ENCODE peak calls at places on chromosomes 7 and 10, in eight cellular contexts. G is Peyer's patch; B is sigmoid colon; H is CD8-positive, alpha-beta memory T cell; T is psoas muscle; F is mucosa of descending colon; A is upper lobe of right lung; Z is K562. O is an unnamed sample. For H3K4me1, the result is how much of the 10 kb centered on the place peaks cover.

GRCh38 chr10:81876253-81876731 is 1.3 kb downstream of the NRG3 start:
- DNase-seq in G (no peak), B (no peak), H (no peak), T (no peak), F (no peak), A (peak), Z (no peak), O (no peak)

GRCh38 chr10:97032624-97033023 is 153.1 kb downstream of the SLIT1 start:
- DNase-seq in G (no peak), B (peak), H (no peak), T (no peak), F (no peak), A (no peak), Z (no peak), O (no peak)

GRCh38 chr7:77469927-77470326 is 53.8 kb upstream of the GSAP start:
- DNase-seq in G (no peak), B (no peak), H (no peak), T (no peak), F (no peak), A (no peak), Z (no peak), O (no peak)

GRCh38 chr10:31347705-31348104 is 28.7 kb downstream of the ZEB1 start:
- DNase-seq in G (no peak), B (no peak), H (no peak), T (no peak), F (no peak), A (no peak), Z (no peak), O (no peak)

GRCh38 chr10:44961231-44961571 is 1.6 kb downstream of the RASSF4 start:
- DNase-seq in G (no peak), B (no peak), H (no peak), T (no peak), F (no peak), A (no peak), Z (no peak), O (no peak)

GRCh38 chr10:6171891-6172354 is 30.8 kb upstream of the PFKFB3 start:
- DNase-seq in G (no peak), B (peak), H (no peak), T (peak), F (peak), A (no peak), Z (no peak), O (peak)

GRCh38 chr10:78211476-78212110 is 177.9 kb downstream of the RPS24 start:
- DNase-seq in G (no peak), B (no peak), H (no peak), T (no peak), F (peak), A (no peak), Z (peak), O (peak)

GRCh38 chr7:43569424-43569823 is 13.5 kb upstream of the STK17A start:
- DNase-seq in G (no peak), B (no peak), H (no peak), T (no peak), F (no peak), A (no peak), Z (peak), O (no peak)

GRCh38 chr7:24039991-24040390 is 244.0 kb upstream of the NPY start:
- DNase-seq in G (no peak), B (no peak), H (no peak), T (no peak), F (no peak), A (no peak), Z (no peak), O (no peak)

GRCh38 chr10:42973411-42973810 is 103.5 kb upstream of the RET start:
- DNase-seq in G (no peak), B (peak), H (no peak), T (no peak), F (no peak), A (no peak), Z (no peak), O (no peak)

GRCh38 chr7:99386584-99387238 is 12.2 kb downstream of the ARPC1B start:
- DNase-seq in G (no peak), B (no peak), H (peak), T (no peak), F (peak), A (no peak), Z (peak), O (no peak)

GRCh38 chr10:48798486-48799254 is 114.0 kb downstream of the WDFY4 start:
- DNase-seq in G (no peak), B (no peak), H (no peak), T (no peak), F (peak), A (no peak), Z (no peak), O (no peak)

GRCh38 chr10:125106586-125106985 is 53.8 kb downstream of the CTBP2 start:
- DNase-seq in G (peak), B (no peak), H (no peak), T (no peak), F (no peak), A (peak), Z (no peak), O (no peak)

GRCh38 chr10:112754001-112754411 is 196.0 kb upstream of the TCF7L2 start:
- DNase-seq in G (no peak), B (no peak), H (no peak), T (no peak), F (no peak), A (no peak), Z (no peak), O (no peak)

GRCh38 chr10:90960355-90960814 is 39.5 kb upstream of the ANKRD1 start:
- DNase-seq in G (no peak), B (no peak), H (no peak), T (peak), F (no peak), A (no peak), Z (no peak), O (no peak)

GRCh38 chr10:125006921-125007391 is 65.0 kb downstream of the ZRANB1 start:
- DNase-seq in G (no peak), B (peak), H (no peak), T (peak), F (no peak), A (peak), Z (no peak), O (no peak)

GRCh38 chr10:5788969-5789368 is 24.3 kb downstream of the GDI2 start:
- DNase-seq in G (no peak), B (no peak), H (no peak), T (no peak), F (no peak), A (no peak), Z (no peak), O (no peak)

GRCh38 chr7:156022483-156023459 is 210.5 kb upstream of the SHH start:
- DNase-seq in G (no peak), B (no peak), H (no peak), T (no peak), F (no peak), A (no peak), Z (no peak), O (no peak)

GRCh38 chr7:156027821-156028220 is 215.6 kb upstream of the SHH start:
- DNase-seq in G (no peak), B (no peak), H (no peak), T (no peak), F (no peak), A (no peak), Z (no peak), O (no peak)

GRCh38 chr7:156028521-156028920 is 216.3 kb upstream of the SHH start:
- DNase-seq in G (no peak), B (no peak), H (no peak), T (no peak), F (no peak), A (no peak), Z (no peak), O (no peak)

GRCh38 chr7:156026076-156027002 is 214.1 kb upstream of the SHH start:
- DNase-seq in G (no peak), B (no peak), H (no peak), T (no peak), F (no peak), A (no peak), Z (no peak), O (no peak)

DNA sequence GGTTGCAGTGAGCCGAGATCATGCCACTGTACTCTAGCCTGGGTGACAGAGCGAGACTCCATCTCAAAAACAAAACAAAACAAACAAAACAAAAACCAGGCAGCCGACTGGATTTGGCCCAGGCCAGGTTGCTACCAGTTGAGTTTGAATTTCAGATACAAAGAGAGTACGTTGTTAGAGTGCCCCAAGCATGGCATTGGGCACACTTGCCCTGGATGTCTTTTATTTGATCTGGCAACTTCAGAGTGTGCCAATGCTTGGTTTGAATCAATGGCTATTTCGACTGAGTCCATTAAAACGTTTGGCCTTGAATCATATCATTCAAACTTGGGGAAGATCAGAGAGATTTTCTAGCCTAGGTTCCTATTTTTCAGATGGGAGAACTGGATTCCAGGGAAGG is 213.4 kb upstream of the SHH start:
- DNase-seq in G (no peak), B (no peak), H (no peak), T (no peak), F (no peak), A (no peak), Z (no peak), O (no peak)
- H3K4me1 ChIP-seq in G (under half), B (under half), H (under half), T (under half), F (under half), A (under half), Z (under half), O (under half)

GRCh38 chr10:61961278-61961677 is 59.8 kb downstream of the ARID5B start:
- DNase-seq in G (no peak), B (no peak), H (peak), T (no peak), F (no peak), A (no peak), Z (no peak), O (no peak)
- H3K4me1 ChIP-seq in G (under half), B (under half), H (under half), T (under half), F (under half), A (under half), Z (under half), O (under half)

GRCh38 chr7:37369904-37370303 is 78.8 kb downstream of the ELMO1 start:
- DNase-seq in G (peak), B (no peak), H (no peak), T (no peak), F (peak), A (no peak), Z (no peak), O (no peak)

GRCh38 chr7:37371755-37372154 is 76.9 kb downstream of the ELMO1 start:
- DNase-seq in G (no peak), B (no peak), H (no peak), T (no peak), F (no peak), A (no peak), Z (no peak), O (no peak)

GRCh38 chr7:37376386-37376785 is 72.3 kb downstream of the ELMO1 start:
- DNase-seq in G (no peak), B (no peak), H (no peak), T (no peak), F (no peak), A (no peak), Z (no peak), O (no peak)

GRCh38 chr7:37368540-37368939 is 80.1 kb downstream of the ELMO1 start:
- DNase-seq in G (no peak), B (no peak), H (no peak), T (no peak), F (peak), A (no peak), Z (no peak), O (no peak)

DNA sequence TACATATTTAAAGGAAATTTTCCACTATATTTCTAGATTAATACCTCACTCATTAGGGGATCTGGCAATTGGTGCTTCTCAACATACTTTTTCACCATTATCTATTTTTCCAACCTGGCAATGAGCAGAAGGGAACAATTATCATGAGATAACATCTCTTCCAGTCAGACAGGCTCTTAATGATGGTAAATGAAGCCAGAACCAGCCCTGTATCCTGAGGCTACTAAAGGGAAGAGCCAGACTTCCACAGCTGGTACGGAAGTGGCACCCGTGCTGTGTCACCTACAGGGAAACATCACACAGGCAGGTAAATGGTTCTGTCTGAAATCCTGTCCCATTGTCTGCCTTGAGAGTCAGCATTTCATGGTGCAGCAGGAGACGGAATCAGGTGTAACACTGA is 75.9 kb downstream of the ELMO1 start:
- DNase-seq in G (no peak), B (no peak), H (no peak), T (no peak), F (no peak), A (no peak), Z (no peak), O (no peak)
- H3K4me1 ChIP-seq in G (under half), B (under half), H (under half), T (under half), F (under half), A (under half), Z (under half), O (under half)

DNA sequence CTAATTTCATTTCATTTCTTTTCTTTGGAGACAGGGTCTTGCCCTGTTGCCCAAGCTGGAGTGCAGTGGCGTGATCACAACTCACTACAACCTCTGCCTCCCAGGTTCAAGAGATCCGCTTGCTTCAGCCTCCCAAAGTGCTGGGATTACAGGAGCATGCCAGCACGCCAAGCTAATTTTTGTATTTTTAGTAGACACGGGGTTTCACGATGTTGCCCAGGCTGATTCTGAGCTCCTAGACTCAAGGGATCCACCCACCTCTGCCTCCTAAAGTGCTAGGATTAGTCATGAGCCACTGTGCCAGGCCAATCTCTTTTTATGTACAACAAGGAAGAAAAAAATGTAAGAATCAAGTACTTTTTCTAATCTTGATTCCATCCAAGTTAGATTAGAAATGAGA is 10.7 kb upstream of the KMT2E start:
- DNase-seq in G (no peak), B (peak), H (no peak), T (peak), F (peak), A (no peak), Z (no peak), O (no peak)
- H3K4me1 ChIP-seq in G (under half), B (half or more), H (half or more), T (half or more), F (half or more), A (half or more), Z (under half), O (under half)

DNA sequence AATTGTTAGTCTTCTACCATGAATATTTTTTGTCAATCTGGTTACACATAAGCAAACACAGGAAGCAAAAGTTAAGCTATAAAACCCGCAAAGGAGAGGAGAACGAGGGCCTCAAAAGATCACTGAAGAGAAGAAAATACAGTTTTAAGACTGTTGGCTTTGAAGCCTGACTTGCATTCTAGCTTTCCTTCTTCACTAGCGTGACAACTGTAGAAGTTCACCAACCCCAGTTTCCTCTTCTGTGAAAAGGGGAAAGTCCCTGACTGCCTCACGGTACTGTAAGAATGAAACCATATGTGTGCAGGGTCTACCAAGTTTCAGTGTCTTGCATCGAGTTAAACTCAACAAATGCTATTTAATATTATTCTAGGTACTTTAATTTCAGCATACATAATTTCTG is 7.5 kb upstream of the LRRN3 start:
- DNase-seq in G (no peak), B (no peak), H (peak), T (no peak), F (peak), A (no peak), Z (no peak), O (no peak)
- H3K4me1 ChIP-seq in G (under half), B (under half), H (under half), T (under half), F (under half), A (under half), Z (under half), O (under half)

GRCh38 chr7:143013473-143013872 is 13.5 kb downstream of the OR9A2 start:
- DNase-seq in G (no peak), B (no peak), H (no peak), T (no peak), F (no peak), A (no peak), Z (no peak), O (no peak)
- H3K4me1 ChIP-seq in G (under half), B (under half), H (under half), T (under half), F (under half), A (under half), Z (under half), O (under half)

GRCh38 chr7:55129409-55130078 is 110.7 kb downstream of the EGFR start:
- DNase-seq in G (no peak), B (no peak), H (no peak), T (no peak), F (peak), A (no peak), Z (no peak), O (no peak)
- H3K4me1 ChIP-seq in G (under half), B (half or more), H (under half), T (half or more), F (under half), A (half or more), Z (under half), O (under half)

GRCh38 chr10:29621161-29621560 is 13.6 kb downstream of the SVIL start:
- DNase-seq in G (no peak), B (peak), H (no peak), T (peak), F (no peak), A (no peak), Z (no peak), O (no peak)
- H3K4me1 ChIP-seq in G (under half), B (half or more), H (under half), T (half or more), F (under half), A (under half), Z (under half), O (under half)

GRCh38 chr10:69088801-69089501 is 1.0 kb downstream of the SRGN start:
- DNase-seq in G (no peak), B (no peak), H (peak), T (no peak), F (peak), A (no peak), Z (peak), O (no peak)
- H3K4me1 ChIP-seq in G (under half), B (under half), H (half or more), T (under half), F (under half), A (under half), Z (under half), O (under half)